ENCODE peak calls at places on chromosomes 1 and 21, in seven cellular contexts. One of them, this sample, is unnamed.

GRCh38 chr1:153534933-153535663 is 693 bp downstream of the S100A6 start:
- DNase-seq in CD8-positive, alpha-beta T cell: peak
- DNase-seq in A549: peak
- DNase-seq in tibial artery: peak
- DNase-seq in heart left ventricle: peak
- DNase-seq in thoracic aorta: peak
- DNase-seq in AG04450: no peak
- DNase-seq in this sample: no peak

GRCh38 chr21:41045534-41046268 is 122.3 kb upstream of the BACE2 start:
- DNase-seq in CD8-positive, alpha-beta T cell: no peak
- DNase-seq in A549: no peak
- DNase-seq in tibial artery: no peak
- DNase-seq in heart left ventricle: no peak
- DNase-seq in thoracic aorta: no peak
- DNase-seq in AG04450: no peak
- DNase-seq in this sample: no peak

GRCh38 chr1:113804421-113805255 is 7.6 kb downstream of the RSBN1 start:
- DNase-seq in CD8-positive, alpha-beta T cell: no peak
- DNase-seq in A549: peak
- DNase-seq in tibial artery: no peak
- DNase-seq in heart left ventricle: no peak
- DNase-seq in thoracic aorta: no peak
- DNase-seq in AG04450: peak
- DNase-seq in this sample: no peak

GRCh38 chr1:159071970-159072582 is 4.5 kb downstream of the AIM2 start:
- DNase-seq in CD8-positive, alpha-beta T cell: no peak
- DNase-seq in A549: peak
- DNase-seq in tibial artery: no peak
- DNase-seq in heart left ventricle: no peak
- DNase-seq in thoracic aorta: no peak
- DNase-seq in AG04450: peak
- DNase-seq in this sample: no peak

GRCh38 chr1:81314497-81314896 is 486.2 kb upstream of the ADGRL2 start:
- DNase-seq in CD8-positive, alpha-beta T cell: no peak
- DNase-seq in A549: no peak
- DNase-seq in tibial artery: no peak
- DNase-seq in heart left ventricle: no peak
- DNase-seq in thoracic aorta: no peak
- DNase-seq in AG04450: no peak
- DNase-seq in this sample: no peak

GRCh38 chr1:205967555-205968335 is 24.5 kb upstream of the SLC26A9 start:
- DNase-seq in CD8-positive, alpha-beta T cell: no peak
- DNase-seq in A549: no peak
- DNase-seq in tibial artery: no peak
- DNase-seq in heart left ventricle: no peak
- DNase-seq in thoracic aorta: no peak
- DNase-seq in AG04450: no peak
- DNase-seq in this sample: no peak

GRCh38 chr1:14715771-14716170 is 117.3 kb downstream of the KAZN start:
- DNase-seq in CD8-positive, alpha-beta T cell: no peak
- DNase-seq in A549: no peak
- DNase-seq in tibial artery: no peak
- DNase-seq in heart left ventricle: no peak
- DNase-seq in thoracic aorta: no peak
- DNase-seq in AG04450: no peak
- DNase-seq in this sample: no peak

GRCh38 chr1:186152227-186152944 is 222.7 kb downstream of the TPR start:
- DNase-seq in CD8-positive, alpha-beta T cell: no peak
- DNase-seq in A549: peak
- DNase-seq in tibial artery: no peak
- DNase-seq in heart left ventricle: no peak
- DNase-seq in thoracic aorta: no peak
- DNase-seq in AG04450: peak
- DNase-seq in this sample: no peak

GRCh38 chr21:44789880-44790279 is 11.7 kb downstream of the UBE2G2 start:
- DNase-seq in CD8-positive, alpha-beta T cell: no peak
- DNase-seq in A549: no peak
- DNase-seq in tibial artery: no peak
- DNase-seq in heart left ventricle: no peak
- DNase-seq in thoracic aorta: no peak
- DNase-seq in AG04450: no peak
- DNase-seq in this sample: no peak

GRCh38 chr21:38263493-38263892 is 6.7 kb downstream of the KCNJ15 start:
- DNase-seq in CD8-positive, alpha-beta T cell: no peak
- DNase-seq in A549: no peak
- DNase-seq in tibial artery: peak
- DNase-seq in heart left ventricle: no peak
- DNase-seq in thoracic aorta: no peak
- DNase-seq in AG04450: no peak
- DNase-seq in this sample: no peak

GRCh38 chr1:241612533-241613505 is 27.4 kb downstream of the CHML start:
- DNase-seq in CD8-positive, alpha-beta T cell: no peak
- DNase-seq in A549: no peak
- DNase-seq in tibial artery: no peak
- DNase-seq in heart left ventricle: no peak
- DNase-seq in thoracic aorta: no peak
- DNase-seq in AG04450: peak
- DNase-seq in this sample: no peak

GRCh38 chr1:22375601-22376000 is 76.0 kb upstream of the ZBTB40 start:
- DNase-seq in CD8-positive, alpha-beta T cell: no peak
- DNase-seq in A549: no peak
- DNase-seq in tibial artery: no peak
- DNase-seq in heart left ventricle: no peak
- DNase-seq in thoracic aorta: no peak
- DNase-seq in AG04450: no peak
- DNase-seq in this sample: no peak

GRCh38 chr1:41362357-41362721 is 1.1 kb downstream of the FOXO6 start:
- DNase-seq in CD8-positive, alpha-beta T cell: no peak
- DNase-seq in A549: no peak
- DNase-seq in tibial artery: no peak
- DNase-seq in heart left ventricle: peak
- DNase-seq in thoracic aorta: no peak
- DNase-seq in AG04450: no peak
- DNase-seq in this sample: no peak

GRCh38 chr1:33015216-33015615 is 21.5 kb downstream of the AK2 start:
- DNase-seq in CD8-positive, alpha-beta T cell: no peak
- DNase-seq in A549: no peak
- DNase-seq in tibial artery: no peak
- DNase-seq in heart left ventricle: no peak
- DNase-seq in thoracic aorta: no peak
- DNase-seq in AG04450: no peak
- DNase-seq in this sample: no peak
- H3K27ac ChIP-seq in CD8-positive, alpha-beta T cell: no peak
- H3K27ac ChIP-seq in A549: no peak
- H3K27ac ChIP-seq in tibial artery: no peak
- H3K27ac ChIP-seq in heart left ventricle: no peak
- H3K27ac ChIP-seq in thoracic aorta: no peak
- H3K27ac ChIP-seq in AG04450: no peak
- H3K27ac ChIP-seq in this sample: peak

GRCh38 chr1:26370591-26371382 is 1.8 kb downstream of the ZNF683 start:
- DNase-seq in CD8-positive, alpha-beta T cell: peak
- DNase-seq in A549: no peak
- DNase-seq in tibial artery: no peak
- DNase-seq in heart left ventricle: no peak
- DNase-seq in thoracic aorta: no peak
- DNase-seq in AG04450: no peak
- DNase-seq in this sample: no peak

GRCh38 chr1:26368486-26368885 is 4.1 kb downstream of the ZNF683 start:
- DNase-seq in CD8-positive, alpha-beta T cell: no peak
- DNase-seq in A549: no peak
- DNase-seq in tibial artery: no peak
- DNase-seq in heart left ventricle: no peak
- DNase-seq in thoracic aorta: no peak
- DNase-seq in AG04450: no peak
- DNase-seq in this sample: no peak

GRCh38 chr1:26367441-26367840 is 5.1 kb downstream of the ZNF683 start:
- DNase-seq in CD8-positive, alpha-beta T cell: no peak
- DNase-seq in A549: no peak
- DNase-seq in tibial artery: no peak
- DNase-seq in heart left ventricle: no peak
- DNase-seq in thoracic aorta: no peak
- DNase-seq in AG04450: no peak
- DNase-seq in this sample: no peak

GRCh38 chr1:26364956-26365355 is 7.6 kb downstream of the ZNF683 start:
- DNase-seq in CD8-positive, alpha-beta T cell: no peak
- DNase-seq in A549: no peak
- DNase-seq in tibial artery: no peak
- DNase-seq in heart left ventricle: no peak
- DNase-seq in thoracic aorta: no peak
- DNase-seq in AG04450: no peak
- DNase-seq in this sample: no peak

GRCh38 chr1:26368006-26368405 is 4.5 kb downstream of the ZNF683 start:
- DNase-seq in CD8-positive, alpha-beta T cell: no peak
- DNase-seq in A549: no peak
- DNase-seq in tibial artery: no peak
- DNase-seq in heart left ventricle: no peak
- DNase-seq in thoracic aorta: no peak
- DNase-seq in AG04450: no peak
- DNase-seq in this sample: no peak
- H3K27ac ChIP-seq in CD8-positive, alpha-beta T cell: no peak
- H3K27ac ChIP-seq in A549: no peak
- H3K27ac ChIP-seq in tibial artery: no peak
- H3K27ac ChIP-seq in heart left ventricle: no peak
- H3K27ac ChIP-seq in thoracic aorta: no peak
- H3K27ac ChIP-seq in AG04450: no peak
- H3K27ac ChIP-seq in this sample: no peak

GRCh38 chr1:54926955-54927354 is 40.0 kb upstream of the DHCR24 start:
- DNase-seq in CD8-positive, alpha-beta T cell: no peak
- DNase-seq in A549: no peak
- DNase-seq in tibial artery: no peak
- DNase-seq in heart left ventricle: no peak
- DNase-seq in thoracic aorta: no peak
- DNase-seq in AG04450: no peak
- DNase-seq in this sample: no peak

GRCh38 chr1:54927475-54928240 is 40.7 kb upstream of the DHCR24 start:
- DNase-seq in CD8-positive, alpha-beta T cell: no peak
- DNase-seq in A549: no peak
- DNase-seq in tibial artery: no peak
- DNase-seq in heart left ventricle: peak
- DNase-seq in thoracic aorta: no peak
- DNase-seq in AG04450: no peak
- DNase-seq in this sample: peak

GRCh38 chr1:54929700-54930099 is 42.7 kb upstream of the DHCR24 start:
- DNase-seq in CD8-positive, alpha-beta T cell: no peak
- DNase-seq in A549: no peak
- DNase-seq in tibial artery: no peak
- DNase-seq in heart left ventricle: no peak
- DNase-seq in thoracic aorta: no peak
- DNase-seq in AG04450: no peak
- DNase-seq in this sample: no peak

GRCh38 chr1:54931275-54931805 is 44.3 kb upstream of the DHCR24 start:
- DNase-seq in CD8-positive, alpha-beta T cell: no peak
- DNase-seq in A549: no peak
- DNase-seq in tibial artery: no peak
- DNase-seq in heart left ventricle: no peak
- DNase-seq in thoracic aorta: no peak
- DNase-seq in AG04450: no peak
- DNase-seq in this sample: no peak

GRCh38 chr1:54928327-54928726 is 41.3 kb upstream of the DHCR24 start:
- DNase-seq in CD8-positive, alpha-beta T cell: no peak
- DNase-seq in A549: no peak
- DNase-seq in tibial artery: no peak
- DNase-seq in heart left ventricle: no peak
- DNase-seq in thoracic aorta: no peak
- DNase-seq in AG04450: no peak
- DNase-seq in this sample: no peak
- H3K27ac ChIP-seq in CD8-positive, alpha-beta T cell: no peak
- H3K27ac ChIP-seq in A549: no peak
- H3K27ac ChIP-seq in tibial artery: no peak
- H3K27ac ChIP-seq in heart left ventricle: peak
- H3K27ac ChIP-seq in thoracic aorta: no peak
- H3K27ac ChIP-seq in AG04450: no peak
- H3K27ac ChIP-seq in this sample: no peak

GRCh38 chr21:35352066-35352770 is 303.1 kb upstream of the RUNX1 start:
- DNase-seq in CD8-positive, alpha-beta T cell: no peak
- DNase-seq in A549: no peak
- DNase-seq in tibial artery: no peak
- DNase-seq in heart left ventricle: no peak
- DNase-seq in thoracic aorta: no peak
- DNase-seq in AG04450: no peak
- DNase-seq in this sample: no peak
- H3K27ac ChIP-seq in CD8-positive, alpha-beta T cell: no peak
- H3K27ac ChIP-seq in A549: no peak
- H3K27ac ChIP-seq in tibial artery: no peak
- H3K27ac ChIP-seq in heart left ventricle: no peak
- H3K27ac ChIP-seq in thoracic aorta: no peak
- H3K27ac ChIP-seq in AG04450: no peak
- H3K27ac ChIP-seq in this sample: no peak

GRCh38 chr1:3779265-3779911 is 6.8 kb downstream of the SMIM1 start:
- DNase-seq in CD8-positive, alpha-beta T cell: no peak
- DNase-seq in A549: no peak
- DNase-seq in tibial artery: no peak
- DNase-seq in heart left ventricle: no peak
- DNase-seq in thoracic aorta: no peak
- DNase-seq in AG04450: no peak
- DNase-seq in this sample: no peak
- H3K27ac ChIP-seq in CD8-positive, alpha-beta T cell: no peak
- H3K27ac ChIP-seq in A549: no peak
- H3K27ac ChIP-seq in tibial artery: no peak
- H3K27ac ChIP-seq in heart left ventricle: no peak
- H3K27ac ChIP-seq in thoracic aorta: no peak
- H3K27ac ChIP-seq in AG04450: no peak
- H3K27ac ChIP-seq in this sample: no peak